ENCODE peak calls at places on chromosomes 6 and 20, in five cellular contexts. D, T, S, B and U are unnamed samples.

GRCh38 chr6:42628604-42629003 is 64.8 kb downstream of the UBR2 start:
- DNase-seq in S (no peak), D (no peak), B (no peak), T (no peak), U (no peak)

GRCh38 chr6:135231469-135231844 is 50.3 kb downstream of the MYB start:
- DNase-seq in T (no peak), D (no peak), S (no peak), B (no peak), U (no peak)

GRCh38 chr6:90538651-90539050 is 48.2 kb downstream of the MAP3K7 start:
- DNase-seq in D (no peak), B (no peak), T (no peak), S (no peak), U (no peak)

GRCh38 chr20:44686934-44687333 is 28.2 kb upstream of the CCN5 start:
- DNase-seq in D (no peak), T (no peak), B (no peak), S (no peak), U (no peak)

GRCh38 chr6:87742106-87742505 is 40.1 kb upstream of the AKIRIN2 start:
- DNase-seq in T (peak), B (no peak), D (no peak), S (peak), U (no peak)

GRCh38 chr6:80988892-80989291 is 763.6 kb downstream of the TENT5A start:
- DNase-seq in S (no peak), T (no peak), D (no peak), B (no peak), U (no peak)

GRCh38 chr20:58921564-58921963 is 59.5 kb upstream of the NELFCD start:
- DNase-seq in B (no peak), S (no peak), D (no peak), T (no peak), U (no peak)

GRCh38 chr6:136012198-136012884 is 160.8 kb downstream of the PDE7B start:
- DNase-seq in D (no peak), T (no peak), B (no peak), S (no peak), U (no peak)

GRCh38 chr20:57831326-57831991 is 121.6 kb upstream of the PMEPA1 start:
- DNase-seq in D (no peak), T (no peak), B (no peak), S (no peak), U (peak)

GRCh38 chr6:10540073-10540746 is 19.1 kb downstream of the GCNT2 start:
- DNase-seq in B (no peak), T (peak), D (no peak), S (peak), U (peak)

GRCh38 chr6:162772466-162772865 is 44.7 kb downstream of the PACRG start:
- DNase-seq in S (no peak), D (no peak), T (no peak), B (no peak), U (no peak)

GRCh38 chr6:21885532-21886089 is 292.1 kb downstream of the SOX4 start:
- DNase-seq in S (no peak), T (no peak), D (peak), B (no peak), U (no peak)

GRCh38 chr6:134590449-134590848 is 272.5 kb upstream of the SGK1 start:
- DNase-seq in D (no peak), S (no peak), B (no peak), T (no peak), U (no peak)

GRCh38 chr20:32539817-32540675 is 45.1 kb downstream of the NOL4L start:
- DNase-seq in B (no peak), T (peak), D (peak), S (peak), U (no peak)

GRCh38 chr20:51542033-51542893 is at the start of gene NFATC2:
- DNase-seq in S (peak), T (peak), D (peak), B (peak), U (peak)

GRCh38 chr6:44339763-44340625 is 2.5 kb upstream of the SPATS1 start:
- DNase-seq in D (peak), S (no peak), T (no peak), B (no peak), U (no peak)

GRCh38 chr6:74170118-74170517 is 474.1 kb downstream of the CD109 start:
- DNase-seq in D (no peak), S (no peak), T (no peak), B (no peak), U (no peak)

GRCh38 chr20:9792674-9793073 is 46.2 kb downstream of the PAK5 start:
- DNase-seq in D (no peak), T (no peak), S (no peak), B (no peak), U (no peak)

GRCh38 chr20:61812121-61812520 is 253.6 kb downstream of the TAF4 start:
- DNase-seq in T (no peak), D (no peak), B (no peak), S (no peak), U (no peak)

GRCh38 chr6:169501128-169501527 is 200.7 kb downstream of the WDR27 start:
- DNase-seq in S (no peak), D (no peak), T (no peak), B (no peak), U (no peak)

GRCh38 chr6:7721654-7722053 is 4.2 kb upstream of the BMP6 start:
- DNase-seq in S (peak), B (no peak), T (peak), D (no peak), U (peak)

GRCh38 chr6:31586013-31586412 is at the start of gene LST1:
- DNase-seq in D (no peak), B (no peak), S (no peak), T (no peak), U (no peak)

GRCh38 chr6:31587791-31588777 is 2.0 kb downstream of the LST1 start:
- DNase-seq in S (peak), B (no peak), T (no peak), D (no peak), U (no peak)

GRCh38 chr6:31582230-31582601 is at the start of gene LTB:
- DNase-seq in T (peak), B (no peak), D (no peak), S (no peak), U (no peak)

GRCh38 chr6:31586596-31586995 is 519 bp downstream of the LST1 start:
- DNase-seq in T (peak), B (no peak), D (no peak), S (no peak), U (no peak)

GRCh38 chr6:31585531-31585930 is 546 bp upstream of the LST1 start:
- DNase-seq in D (no peak), T (peak), B (peak), S (peak), U (no peak)
- TF ChIP-seq CTCF in D (peak), T (peak), B (peak), S (peak), U (peak)

GRCh38 chr6:85678000-85678601 is 35.4 kb upstream of the SYNCRIP start:
- DNase-seq in D (no peak), S (no peak), T (no peak), B (no peak), U (no peak)

GRCh38 chr6:85679445-85680123 is 36.9 kb upstream of the SYNCRIP start:
- DNase-seq in B (no peak), T (peak), S (no peak), D (no peak), U (no peak)

GRCh38 chr6:85677243-85677956 is 34.7 kb upstream of the SYNCRIP start:
- DNase-seq in S (no peak), T (peak), B (no peak), D (no peak), U (no peak)

GRCh38 chr6:85680388-85680787 is 37.7 kb upstream of the SYNCRIP start:
- DNase-seq in B (no peak), T (peak), D (no peak), S (no peak), U (no peak)

DNA sequence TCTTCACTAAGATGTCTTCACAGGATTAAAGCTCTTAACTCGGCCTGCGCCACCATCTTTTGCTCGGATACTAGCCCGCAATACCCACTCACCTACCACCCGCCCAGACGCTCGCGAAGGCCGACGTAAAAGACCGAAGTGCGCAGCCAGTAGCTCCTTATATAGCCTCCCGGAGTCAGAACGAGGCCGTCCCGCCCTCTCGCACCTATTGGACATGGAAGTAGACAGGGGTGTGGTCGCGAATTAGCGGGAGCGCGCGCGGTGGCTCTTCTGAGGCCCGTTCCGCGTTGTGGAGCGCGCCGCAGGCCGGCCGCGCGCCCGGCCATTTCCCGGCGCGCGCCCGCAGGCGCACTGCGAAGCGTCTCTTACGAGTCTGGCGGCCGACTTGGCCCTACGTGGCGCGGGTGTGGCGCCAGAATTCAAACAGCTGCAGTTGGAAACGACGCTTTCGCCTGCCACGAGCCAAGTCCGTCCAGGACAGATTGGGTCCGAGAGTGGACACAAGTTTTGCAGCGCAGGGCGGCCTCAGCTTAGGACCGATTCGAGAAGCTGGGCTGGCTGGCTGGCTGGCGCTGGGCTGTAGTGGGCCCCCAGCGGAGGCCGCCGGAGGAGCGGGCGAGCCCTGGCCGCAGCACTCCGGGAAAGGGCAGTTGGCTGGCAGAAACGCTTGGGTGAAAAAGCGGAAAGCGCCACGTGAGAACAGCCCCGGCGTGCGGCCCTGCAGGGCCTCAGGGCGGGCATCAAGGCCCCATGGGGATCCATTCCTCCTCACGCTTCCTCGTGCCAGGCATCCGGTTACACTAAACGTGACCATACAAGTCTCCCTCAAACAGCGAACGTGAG is 36.1 kb upstream of the SYNCRIP start:
- DNase-seq in T (peak), D (peak), S (peak), B (peak), U (peak)
- TF ChIP-seq CTCF in T (peak), D (peak), S (no peak), B (no peak), U (no peak)

GRCh38 chr6:4786936-4787504 is 10.8 kb downstream of the CDYL start:
- DNase-seq in S (no peak), T (no peak), B (no peak), D (no peak), U (no peak)

GRCh38 chr6:4788953-4789584 is 12.9 kb downstream of the CDYL start:
- DNase-seq in D (no peak), B (peak), T (peak), S (no peak), U (peak)

GRCh38 chr6:4791174-4791573 is 15.0 kb downstream of the CDYL start:
- DNase-seq in D (no peak), S (no peak), T (no peak), B (no peak), U (no peak)

GRCh38 chr6:4788482-4788881 is 12.3 kb downstream of the CDYL start:
- DNase-seq in S (no peak), T (no peak), D (no peak), B (no peak), U (no peak)

GRCh38 chr6:4790158-4790899 is 14.1 kb downstream of the CDYL start:
- DNase-seq in B (no peak), T (peak), D (no peak), S (no peak), U (no peak)
- TF ChIP-seq CTCF in B (peak), T (peak), D (no peak), S (no peak), U (no peak)

GRCh38 chr6:110178626-110179405 is 654 bp downstream of the WASF1 start:
- DNase-seq in T (peak), S (peak), B (peak), D (peak), U (peak)
- TF ChIP-seq CTCF in T (peak), S (peak), B (no peak), D (peak), U (peak)

GRCh38 chr6:3808759-3809514 is 40.2 kb upstream of the FAM50B start:
- DNase-seq in D (peak), B (no peak), S (no peak), T (no peak), U (no peak)
- TF ChIP-seq CTCF in D (no peak), B (no peak), S (no peak), T (no peak), U (no peak)

GRCh38 chr6:168004023-168004422 is 6.6 kb downstream of the KIF25 start:
- DNase-seq in S (no peak), T (no peak), B (no peak), D (no peak), U (no peak)

GRCh38 chr6:168002812-168003211 is 5.3 kb downstream of the KIF25 start:
- DNase-seq in S (no peak), B (no peak), D (no peak), T (no peak), U (no peak)

GRCh38 chr6:168000198-168001036 is 2.9 kb downstream of the KIF25 start:
- DNase-seq in B (no peak), T (no peak), D (no peak), S (no peak), U (no peak)

GRCh38 chr6:167998206-167998605 is 735 bp downstream of the KIF25 start:
- DNase-seq in S (no peak), D (no peak), B (no peak), T (no peak), U (no peak)

DNA sequence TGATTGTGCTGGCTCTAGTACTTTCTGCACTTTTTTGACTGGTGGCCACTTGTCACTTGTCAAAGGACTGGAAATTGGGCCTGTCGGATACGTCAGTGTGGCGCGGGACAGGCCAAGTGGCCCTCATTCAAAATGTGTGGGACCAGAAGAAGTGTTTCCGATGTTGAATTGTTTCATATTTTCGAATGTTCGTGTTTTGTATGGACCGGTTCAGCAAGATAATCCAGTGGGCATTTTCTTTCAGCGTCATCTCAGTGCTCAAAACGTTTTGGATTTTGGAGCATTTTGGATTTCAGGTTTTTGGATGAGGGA is 3.5 kb downstream of the KIF25 start:
- DNase-seq in S (no peak), B (no peak), D (no peak), T (no peak), U (no peak)
- TF ChIP-seq CTCF in S (no peak), B (no peak), D (no peak), T (no peak), U (no peak)